ENCODE peak calls at places on chromosome 1, in eight cellular contexts. G is body of pancreas, I is tibial nerve, L is endothelial cell of umbilical vein, F is upper lobe of left lung, W is Peyer's patch, S is IMR-90, Y is ovary. R is an unnamed sample. For H3K27me3, the result is how much of the 10 kb centered on the place peaks cover.

GRCh38 chr1:118339431-118340146 is 154.6 kb upstream of the SPAG17 start:
- DNase-seq in S (no peak), L (no peak), Y (no peak), G (no peak), I (no peak), F (no peak), W (no peak), R (no peak)

GRCh38 chr1:108050134-108050533 is 85.2 kb upstream of the VAV3 start:
- DNase-seq in I (no peak), S (no peak), F (no peak), G (no peak), W (no peak), Y (no peak), L (peak), R (no peak)

GRCh38 chr1:228841632-228842031 is 106.4 kb downstream of the RHOU start:
- DNase-seq in I (no peak), L (no peak), W (no peak), F (no peak), G (no peak), S (no peak), Y (no peak), R (no peak)

GRCh38 chr1:111976842-111977241 is 12.6 kb downstream of the KCND3 start:
- DNase-seq in S (no peak), I (no peak), G (no peak), W (no peak), F (no peak), Y (no peak), L (no peak), R (no peak)

GRCh38 chr1:34983700-34984355 is 1.3 kb downstream of the TMEM35B start:
- DNase-seq in S (peak), L (no peak), I (no peak), F (no peak), W (no peak), Y (no peak), G (peak), R (no peak)

GRCh38 chr1:9784508-9785133 is 39.1 kb downstream of the CLSTN1 start:
- DNase-seq in I (no peak), S (peak), Y (no peak), W (peak), F (no peak), L (peak), G (peak), R (no peak)

GRCh38 chr1:206739411-206740076 is 31.0 kb upstream of the IL19 start:
- DNase-seq in Y (no peak), F (no peak), S (peak), W (peak), I (no peak), G (no peak), L (no peak), R (no peak)

GRCh38 chr1:12201343-12202189 is 28.3 kb upstream of the VPS13D start:
- DNase-seq in I (no peak), L (no peak), W (no peak), Y (no peak), F (no peak), G (no peak), S (no peak), R (no peak)

GRCh38 chr1:89538361-89538760 is 13.7 kb downstream of the LRRC8B start:
- DNase-seq in L (peak), I (no peak), F (no peak), G (no peak), S (no peak), W (no peak), Y (no peak), R (no peak)

GRCh38 chr1:197399691-197400521 is 131.9 kb downstream of the CRB1 start:
- DNase-seq in W (no peak), F (no peak), Y (no peak), L (peak), G (peak), I (no peak), S (peak), R (no peak)

GRCh38 chr1:239233626-239234025 is 152.7 kb upstream of the CHRM3 start:
- DNase-seq in Y (no peak), L (no peak), F (no peak), W (no peak), G (no peak), S (no peak), I (no peak), R (no peak)

GRCh38 chr1:39898146-39898545 is 3.6 kb downstream of the MYCL start:
- DNase-seq in I (no peak), L (peak), W (no peak), G (no peak), F (no peak), S (no peak), Y (no peak), R (no peak)

GRCh38 chr1:23251812-23252211 is 34.5 kb upstream of the HTR1D start:
- DNase-seq in W (no peak), Y (no peak), L (peak), S (peak), G (no peak), F (no peak), I (no peak), R (no peak)

GRCh38 chr1:101653482-101653946 is 343.2 kb downstream of the OLFM3 start:
- DNase-seq in I (no peak), F (no peak), L (peak), Y (no peak), W (no peak), S (peak), G (no peak), R (no peak)

GRCh38 chr1:159752135-159752580 is 28.6 kb upstream of the DUSP23 start:
- DNase-seq in F (no peak), Y (peak), I (peak), W (peak), S (peak), L (peak), G (peak), R (peak)

GRCh38 chr1:30033276-30034104 is 689.9 kb downstream of the MATN1 start:
- DNase-seq in I (no peak), F (no peak), L (no peak), Y (no peak), W (no peak), S (no peak), G (no peak), R (no peak)

GRCh38 chr1:108830119-108831008 is 26.5 kb downstream of the AKNAD1 start:
- DNase-seq in F (peak), Y (no peak), L (peak), S (peak), I (peak), G (peak), W (no peak), R (no peak)

GRCh38 chr1:190633488-190633887 is 155.8 kb upstream of the BRINP3 start:
- DNase-seq in L (no peak), S (peak), I (no peak), G (no peak), W (no peak), F (no peak), Y (no peak), R (no peak)

GRCh38 chr1:165207774-165208359 is 148.6 kb downstream of the LMX1A start:
- DNase-seq in S (no peak), G (no peak), I (no peak), F (no peak), W (no peak), L (no peak), Y (no peak), R (no peak)

GRCh38 chr1:21659099-21659923 is 9.8 kb downstream of the RAP1GAP start:
- DNase-seq in Y (peak), L (peak), G (peak), W (peak), F (peak), S (peak), I (peak), R (peak)

GRCh38 chr1:27575861-27576331 is 28.0 kb downstream of the AHDC1 start:
- DNase-seq in L (peak), W (peak), I (no peak), F (peak), Y (peak), G (peak), S (no peak), R (no peak)

GRCh38 chr1:3219005-3219724 is 150.2 kb downstream of the PRDM16 start:
- DNase-seq in W (no peak), I (peak), Y (peak), S (no peak), G (peak), F (no peak), L (no peak), R (no peak)

GRCh38 chr1:51953079-51953478 is 37.4 kb downstream of the RAB3B start:
- DNase-seq in Y (no peak), I (no peak), S (no peak), F (no peak), G (no peak), W (no peak), L (no peak), R (no peak)

GRCh38 chr1:211393203-211393602 is 66.6 kb downstream of the TRAF5 start:
- DNase-seq in W (no peak), I (no peak), S (no peak), L (no peak), Y (no peak), F (no peak), G (no peak), R (no peak)

GRCh38 chr1:19036049-19036546 is 79.6 kb upstream of the IFFO2 start:
- DNase-seq in W (no peak), I (no peak), S (no peak), Y (no peak), G (no peak), F (no peak), L (no peak), R (no peak)

GRCh38 chr1:220876511-220877347 is 2.5 kb upstream of the HLX start:
- DNase-seq in F (peak), S (no peak), W (peak), L (peak), I (no peak), Y (no peak), G (no peak), R (no peak)
- H3K27me3 ChIP-seq in F (under half), S (under half), W (under half), L (under half), I (under half), Y (under half), G (under half), R (under half)

DNA sequence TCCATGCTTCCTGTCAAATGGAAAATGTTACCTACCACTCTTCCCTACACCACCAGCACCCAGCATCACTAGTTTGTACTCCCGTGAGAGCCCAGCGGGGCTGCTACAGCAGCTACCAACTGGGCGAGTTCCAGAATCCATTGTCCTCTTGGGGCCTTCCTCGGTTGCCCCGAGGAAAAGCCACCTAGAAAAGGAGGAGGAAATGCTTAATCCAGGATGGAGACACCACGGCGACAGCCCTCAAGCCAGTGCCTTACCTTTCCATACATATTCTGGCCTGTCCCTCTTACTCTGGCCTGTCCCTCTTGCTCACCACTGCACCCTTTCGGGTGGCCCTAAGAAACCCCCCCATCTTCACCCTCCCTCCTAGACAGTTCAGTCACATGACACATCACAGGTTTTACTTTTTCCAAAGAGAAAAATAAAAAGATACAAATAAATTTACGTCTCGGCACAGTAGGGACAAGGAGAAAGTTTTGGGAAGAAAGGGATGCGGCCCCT is 478 bp downstream of the RIT1 start:
- DNase-seq in W (no peak), F (no peak), G (peak), Y (peak), S (peak), I (no peak), L (peak), R (no peak)
- TF ChIP-seq CTCF in W (no peak), F (no peak), G (no peak), Y (no peak), S (no peak), I (peak), L (no peak), R (no peak)

GRCh38 chr1:78003070-78003751 is 1.5 kb upstream of the DNAJB4 start:
- DNase-seq in Y (no peak), W (no peak), G (no peak), S (no peak), I (no peak), F (no peak), L (peak), R (no peak)

GRCh38 chr1:78005755-78006154 is 1.0 kb downstream of the DNAJB4 start:
- DNase-seq in Y (no peak), F (no peak), G (peak), I (no peak), L (peak), S (peak), W (no peak), R (no peak)

GRCh38 chr1:78005347-78005722 is 596 bp downstream of the DNAJB4 start:
- DNase-seq in F (no peak), I (no peak), Y (no peak), L (no peak), S (no peak), G (no peak), W (no peak), R (no peak)

GRCh38 chr1:78003882-78004718 is 639 bp upstream of the DNAJB4 start:
- DNase-seq in S (peak), I (no peak), F (no peak), W (peak), Y (peak), G (peak), L (peak), R (no peak)

DNA sequence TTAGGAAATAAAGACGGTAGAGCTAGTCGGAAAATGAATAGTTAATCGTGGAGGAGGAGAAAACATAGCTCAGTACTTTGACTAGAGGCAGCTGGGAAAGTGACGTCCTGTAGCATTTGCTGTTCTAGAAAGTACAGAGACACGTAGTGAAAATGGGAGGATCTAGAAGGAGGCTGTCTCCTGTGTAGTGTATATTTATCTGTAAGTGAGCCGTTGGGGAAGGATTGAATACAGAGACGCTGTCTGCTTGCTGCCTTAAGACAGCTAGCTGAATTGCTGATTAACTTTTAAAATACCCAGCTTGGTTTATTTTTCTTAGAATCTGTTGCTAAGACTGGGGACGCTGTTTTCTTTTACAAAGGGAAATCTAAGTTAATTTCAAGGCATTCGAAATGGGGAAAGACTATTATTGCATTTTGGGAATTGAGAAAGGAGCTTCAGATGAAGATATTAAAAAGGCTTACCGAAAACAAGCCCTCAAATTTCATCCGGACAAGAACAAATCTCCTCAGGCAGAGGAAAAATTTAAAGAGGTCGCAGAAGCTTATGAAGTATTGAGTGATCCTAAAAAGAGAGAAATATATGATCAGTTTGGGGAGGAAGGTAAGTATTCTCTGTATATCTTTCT is at the start of gene DNAJB4:
- DNase-seq in L (peak), F (no peak), I (peak), S (peak), W (peak), Y (no peak), G (peak), R (no peak)
- TF ChIP-seq POLR2A in L (peak), F (peak), I (peak), S (peak), W (peak), Y (peak), G (peak), R (peak)

DNA sequence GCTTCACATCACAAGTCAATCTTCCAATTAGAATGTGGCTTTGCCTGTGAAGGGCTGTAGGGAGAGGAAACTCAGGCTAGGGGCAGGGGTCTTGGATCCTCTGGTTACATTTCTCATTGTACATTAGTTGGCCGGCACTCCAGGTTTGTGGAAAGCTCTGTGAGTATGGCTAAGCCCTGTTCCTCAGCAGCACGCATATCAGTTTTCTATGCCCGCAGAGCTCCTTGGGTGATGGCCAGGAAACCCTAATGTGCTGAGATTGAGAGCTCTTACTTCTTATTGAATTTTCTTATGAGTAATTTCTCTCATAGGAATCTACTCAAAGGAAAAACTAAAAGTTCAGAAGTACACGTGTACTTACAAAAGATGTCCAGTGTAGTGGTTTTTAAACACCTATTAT is 30.7 kb upstream of the STMN1 start:
- DNase-seq in I (no peak), W (no peak), L (no peak), G (no peak), Y (no peak), S (no peak), F (no peak), R (no peak)
- H3K27me3 ChIP-seq in I (under half), W (under half), L (under half), G (under half), Y (under half), S (under half), F (under half), R (under half)

DNA sequence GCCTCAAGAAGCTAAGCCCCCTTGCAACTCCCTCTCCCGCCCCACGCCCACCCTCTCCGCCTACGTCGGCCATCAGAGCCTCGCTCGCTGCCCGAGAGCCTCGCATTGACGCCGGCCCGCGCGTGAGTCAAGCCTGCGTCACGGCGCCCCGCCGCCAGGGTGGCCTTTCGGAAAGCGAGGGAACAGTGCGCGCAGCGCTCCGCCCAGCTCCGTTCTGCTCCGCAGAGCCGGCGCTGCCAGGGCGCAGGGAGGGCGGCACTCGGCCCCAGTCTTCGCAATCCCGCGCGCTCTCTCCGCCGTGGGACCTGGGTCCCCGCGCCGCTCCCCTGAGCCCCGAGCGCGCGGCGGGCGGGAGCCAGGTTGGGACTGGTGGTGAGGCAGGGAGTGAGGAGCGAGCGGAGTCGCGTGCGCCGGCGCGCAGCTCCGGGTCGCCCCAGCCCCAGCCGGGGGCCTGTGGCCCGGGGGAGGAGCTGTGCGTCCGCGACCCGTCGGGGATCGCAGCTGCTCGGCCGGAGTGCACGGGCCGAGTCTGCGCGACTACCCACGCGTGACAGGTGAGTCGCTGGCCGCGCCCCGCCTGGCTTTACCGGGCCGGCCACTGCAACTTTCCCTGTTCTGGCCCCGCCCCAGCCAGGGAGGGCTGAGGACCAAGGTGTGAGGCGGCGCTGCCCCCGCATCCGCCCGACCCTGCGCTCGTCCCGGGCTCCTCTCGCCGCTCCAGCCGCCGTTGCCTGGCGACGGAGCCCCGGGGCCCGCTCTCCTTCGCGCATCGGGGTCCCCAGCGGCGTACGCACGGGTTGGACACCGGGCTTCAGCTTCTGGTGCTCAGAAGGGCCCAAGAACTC is at the start of gene SLC6A17:
- DNase-seq in W (no peak), G (peak), S (peak), I (no peak), Y (no peak), L (peak), F (peak), R (no peak)
- TF ChIP-seq CTCF in W (no peak), G (no peak), S (peak), I (no peak), Y (no peak), L (no peak), F (no peak), R (no peak)

GRCh38 chr1:226738995-226739695 is at the start of gene ITPKB:
- DNase-seq in S (peak), W (peak), F (peak), G (peak), I (no peak), Y (peak), L (peak), R (no peak)
- TF ChIP-seq POLR2A in S (no peak), W (peak), F (peak), G (peak), I (no peak), Y (peak), L (peak), R (peak)

GRCh38 chr1:25082995-25083394 is 149.3 kb downstream of the SYF2 start:
- DNase-seq in W (no peak), L (no peak), S (no peak), I (no peak), F (no peak), G (no peak), Y (no peak), R (no peak)
- H3K27me3 ChIP-seq in W (under half), L (under half), S (half or more), I (under half), F (under half), G (under half), Y (under half), R (under half)

GRCh38 chr1:59776960-59777852 is 37.5 kb upstream of the HOOK1 start:
- DNase-seq in F (no peak), W (no peak), S (peak), I (no peak), Y (no peak), L (peak), G (no peak), R (no peak)

GRCh38 chr1:59775480-59775879 is 39.3 kb upstream of the HOOK1 start:
- DNase-seq in F (no peak), Y (no peak), S (no peak), I (no peak), W (no peak), L (no peak), G (no peak), R (no peak)

GRCh38 chr1:59779949-59780348 is 34.8 kb upstream of the HOOK1 start:
- DNase-seq in Y (no peak), L (no peak), S (no peak), I (no peak), W (no peak), G (peak), F (no peak), R (no peak)
- TF ChIP-seq CTCF in Y (no peak), L (peak), S (no peak), I (no peak), W (no peak), G (no peak), F (no peak), R (no peak)